ENCODE peak calls at places on chromosomes 1 and 21, in eight cellular contexts. One of them, this sample, is unnamed.

GRCh38 chr1:201016943-201017827 is 6.3 kb downstream of the KIF21B start:
- DNase-seq in mucosa of descending colon: no peak
- DNase-seq in fibroblast of the aortic adventitia: no peak
- DNase-seq in H54: no peak
- DNase-seq in stimulated activated CD4-positive, alpha-beta T cell treated with anti-CD3 and anti-CD28 coated beads, Interleukin-1b, Interleukin-23, amount 100 ng/mL, for 24 hours: no peak
- DNase-seq in T-helper 1 cell: no peak
- DNase-seq in psoas muscle: no peak
- DNase-seq in A172: no peak
- DNase-seq in this sample: no peak

GRCh38 chr1:51344602-51345299 is 14.4 kb upstream of the TTC39A start:
- DNase-seq in mucosa of descending colon: peak; percentile 80
- DNase-seq in stimulated activated CD4-positive, alpha-beta T cell treated with anti-CD3 and anti-CD28 coated beads, Interleukin-1b, Interleukin-23, amount 100 ng/mL, for 24 hours: no peak
- DNase-seq in fibroblast of the aortic adventitia: no peak
- DNase-seq in A172: no peak
- DNase-seq in H54: no peak
- DNase-seq in psoas muscle: no peak
- DNase-seq in T-helper 1 cell: no peak
- DNase-seq in this sample: no peak

GRCh38 chr1:227728059-227728891 is 6.8 kb downstream of the JMJD4 start:
- DNase-seq in T-helper 1 cell: peak; percentile 68
- DNase-seq in H54: peak; percentile 79
- DNase-seq in fibroblast of the aortic adventitia: peak; percentile 29
- DNase-seq in stimulated activated CD4-positive, alpha-beta T cell treated with anti-CD3 and anti-CD28 coated beads, Interleukin-1b, Interleukin-23, amount 100 ng/mL, for 24 hours: peak; percentile 59
- DNase-seq in A172: peak; percentile 82
- DNase-seq in mucosa of descending colon: peak; percentile 89
- DNase-seq in psoas muscle: peak; percentile 79
- DNase-seq in this sample: peak; percentile 63

GRCh38 chr1:15948600-15949452 is 27.1 kb downstream of the ZBTB17 start:
- DNase-seq in A172: peak; percentile 85
- DNase-seq in mucosa of descending colon: no peak
- DNase-seq in T-helper 1 cell: peak; percentile 6
- DNase-seq in stimulated activated CD4-positive, alpha-beta T cell treated with anti-CD3 and anti-CD28 coated beads, Interleukin-1b, Interleukin-23, amount 100 ng/mL, for 24 hours: no peak
- DNase-seq in psoas muscle: peak; percentile 82
- DNase-seq in fibroblast of the aortic adventitia: peak; percentile 99
- DNase-seq in H54: peak; percentile 51
- DNase-seq in this sample: no peak

GRCh38 chr1:28354121-28354520 is 15.4 kb upstream of the PHACTR4 start:
- DNase-seq in fibroblast of the aortic adventitia: peak; percentile 51
- DNase-seq in T-helper 1 cell: no peak
- DNase-seq in H54: no peak
- DNase-seq in mucosa of descending colon: peak; percentile 3
- DNase-seq in psoas muscle: peak; percentile 43
- DNase-seq in stimulated activated CD4-positive, alpha-beta T cell treated with anti-CD3 and anti-CD28 coated beads, Interleukin-1b, Interleukin-23, amount 100 ng/mL, for 24 hours: no peak
- DNase-seq in A172: peak; percentile 26
- DNase-seq in this sample: no peak

GRCh38 chr1:240109920-240110685 is 18.4 kb downstream of the FMN2 start:
- DNase-seq in A172: no peak
- DNase-seq in H54: no peak
- DNase-seq in T-helper 1 cell: no peak
- DNase-seq in mucosa of descending colon: no peak
- DNase-seq in psoas muscle: no peak
- DNase-seq in stimulated activated CD4-positive, alpha-beta T cell treated with anti-CD3 and anti-CD28 coated beads, Interleukin-1b, Interleukin-23, amount 100 ng/mL, for 24 hours: no peak
- DNase-seq in fibroblast of the aortic adventitia: peak; percentile 37
- DNase-seq in this sample: no peak

GRCh38 chr21:45074048-45074817 is at the start of gene ADARB1:
- DNase-seq in T-helper 1 cell: peak; percentile 49
- DNase-seq in psoas muscle: peak; percentile 65
- DNase-seq in fibroblast of the aortic adventitia: peak; percentile 38
- DNase-seq in mucosa of descending colon: peak; percentile 76
- DNase-seq in A172: peak; percentile 58
- DNase-seq in stimulated activated CD4-positive, alpha-beta T cell treated with anti-CD3 and anti-CD28 coated beads, Interleukin-1b, Interleukin-23, amount 100 ng/mL, for 24 hours: peak; percentile 33
- DNase-seq in H54: peak; percentile 92
- DNase-seq in this sample: peak; percentile 48

GRCh38 chr21:33901421-33902288 is 13.9 kb downstream of the ATP5PO start:
- DNase-seq in A172: peak; percentile 69
- DNase-seq in psoas muscle: peak; percentile 47
- DNase-seq in mucosa of descending colon: peak; percentile 35
- DNase-seq in stimulated activated CD4-positive, alpha-beta T cell treated with anti-CD3 and anti-CD28 coated beads, Interleukin-1b, Interleukin-23, amount 100 ng/mL, for 24 hours: no peak
- DNase-seq in fibroblast of the aortic adventitia: peak; percentile 65
- DNase-seq in H54: peak; percentile 66
- DNase-seq in T-helper 1 cell: peak; percentile 35
- DNase-seq in this sample: no peak

GRCh38 chr1:115051850-115052249 is 22.2 kb downstream of the TSHB start:
- DNase-seq in psoas muscle: no peak
- DNase-seq in T-helper 1 cell: no peak
- DNase-seq in stimulated activated CD4-positive, alpha-beta T cell treated with anti-CD3 and anti-CD28 coated beads, Interleukin-1b, Interleukin-23, amount 100 ng/mL, for 24 hours: no peak
- DNase-seq in mucosa of descending colon: no peak
- DNase-seq in fibroblast of the aortic adventitia: no peak
- DNase-seq in H54: no peak
- DNase-seq in A172: no peak
- DNase-seq in this sample: no peak

GRCh38 chr1:28322209-28322608 is 6.6 kb upstream of the MED18 start:
- DNase-seq in T-helper 1 cell: no peak
- DNase-seq in psoas muscle: no peak
- DNase-seq in H54: no peak
- DNase-seq in mucosa of descending colon: peak; percentile 39
- DNase-seq in fibroblast of the aortic adventitia: no peak
- DNase-seq in stimulated activated CD4-positive, alpha-beta T cell treated with anti-CD3 and anti-CD28 coated beads, Interleukin-1b, Interleukin-23, amount 100 ng/mL, for 24 hours: no peak
- DNase-seq in A172: no peak
- DNase-seq in this sample: no peak

GRCh38 chr1:1779691-1780597 is 1.7 kb upstream of the NADK start:
- DNase-seq in psoas muscle: peak; percentile 52
- DNase-seq in A172: peak; percentile 42
- DNase-seq in T-helper 1 cell: peak; percentile 87
- DNase-seq in mucosa of descending colon: peak; percentile 73
- DNase-seq in fibroblast of the aortic adventitia: peak; percentile 78
- DNase-seq in stimulated activated CD4-positive, alpha-beta T cell treated with anti-CD3 and anti-CD28 coated beads, Interleukin-1b, Interleukin-23, amount 100 ng/mL, for 24 hours: no peak
- DNase-seq in H54: peak; percentile 57
- DNase-seq in this sample: no peak

GRCh38 chr1:21586926-21587601 is 77.8 kb downstream of the ALPL start:
- DNase-seq in psoas muscle: peak; percentile 64
- DNase-seq in H54: peak; percentile 97
- DNase-seq in stimulated activated CD4-positive, alpha-beta T cell treated with anti-CD3 and anti-CD28 coated beads, Interleukin-1b, Interleukin-23, amount 100 ng/mL, for 24 hours: no peak
- DNase-seq in fibroblast of the aortic adventitia: peak; percentile 78
- DNase-seq in A172: peak; percentile 94
- DNase-seq in mucosa of descending colon: peak; percentile 46
- DNase-seq in T-helper 1 cell: no peak
- DNase-seq in this sample: no peak

GRCh38 chr1:37723072-37723389 is 30.7 kb downstream of the CDCA8 start:
- DNase-seq in T-helper 1 cell: no peak
- DNase-seq in fibroblast of the aortic adventitia: no peak
- DNase-seq in psoas muscle: no peak
- DNase-seq in A172: no peak
- DNase-seq in stimulated activated CD4-positive, alpha-beta T cell treated with anti-CD3 and anti-CD28 coated beads, Interleukin-1b, Interleukin-23, amount 100 ng/mL, for 24 hours: no peak
- DNase-seq in mucosa of descending colon: no peak
- DNase-seq in H54: no peak
- DNase-seq in this sample: no peak

GRCh38 chr1:89632213-89633102 is 462 bp upstream of the LRRC8C start:
- DNase-seq in stimulated activated CD4-positive, alpha-beta T cell treated with anti-CD3 and anti-CD28 coated beads, Interleukin-1b, Interleukin-23, amount 100 ng/mL, for 24 hours: peak; percentile 84
- DNase-seq in A172: no peak
- DNase-seq in T-helper 1 cell: peak; percentile 86
- DNase-seq in psoas muscle: peak; percentile 86
- DNase-seq in fibroblast of the aortic adventitia: peak; percentile 65
- DNase-seq in H54: peak; percentile 67
- DNase-seq in mucosa of descending colon: peak; percentile 86
- DNase-seq in this sample: peak; percentile 58

GRCh38 chr21:37574751-37575150 is 208.2 kb downstream of the DYRK1A start:
- DNase-seq in stimulated activated CD4-positive, alpha-beta T cell treated with anti-CD3 and anti-CD28 coated beads, Interleukin-1b, Interleukin-23, amount 100 ng/mL, for 24 hours: no peak
- DNase-seq in A172: no peak
- DNase-seq in mucosa of descending colon: no peak
- DNase-seq in T-helper 1 cell: no peak
- DNase-seq in fibroblast of the aortic adventitia: no peak
- DNase-seq in H54: no peak
- DNase-seq in psoas muscle: no peak
- DNase-seq in this sample: no peak

GRCh38 chr1:245298781-245299180 is 144.0 kb downstream of the KIF26B start:
- DNase-seq in T-helper 1 cell: no peak
- DNase-seq in stimulated activated CD4-positive, alpha-beta T cell treated with anti-CD3 and anti-CD28 coated beads, Interleukin-1b, Interleukin-23, amount 100 ng/mL, for 24 hours: no peak
- DNase-seq in psoas muscle: no peak
- DNase-seq in fibroblast of the aortic adventitia: peak; percentile 82
- DNase-seq in A172: no peak
- DNase-seq in H54: no peak
- DNase-seq in mucosa of descending colon: no peak
- DNase-seq in this sample: no peak

GRCh38 chr1:44316231-44316759 is 38.8 kb downstream of the ERI3 start:
- DNase-seq in stimulated activated CD4-positive, alpha-beta T cell treated with anti-CD3 and anti-CD28 coated beads, Interleukin-1b, Interleukin-23, amount 100 ng/mL, for 24 hours: no peak
- DNase-seq in fibroblast of the aortic adventitia: peak; percentile 25
- DNase-seq in T-helper 1 cell: peak; percentile 45
- DNase-seq in psoas muscle: no peak
- DNase-seq in A172: no peak
- DNase-seq in H54: no peak
- DNase-seq in mucosa of descending colon: no peak
- DNase-seq in this sample: no peak

GRCh38 chr1:16023050-16023653 is 1.3 kb downstream of the CLCNKA start:
- DNase-seq in stimulated activated CD4-positive, alpha-beta T cell treated with anti-CD3 and anti-CD28 coated beads, Interleukin-1b, Interleukin-23, amount 100 ng/mL, for 24 hours: no peak
- DNase-seq in H54: no peak
- DNase-seq in T-helper 1 cell: no peak
- DNase-seq in psoas muscle: no peak
- DNase-seq in fibroblast of the aortic adventitia: no peak
- DNase-seq in A172: no peak
- DNase-seq in mucosa of descending colon: no peak
- DNase-seq in this sample: no peak

GRCh38 chr1:246565751-246566127 is 322 bp downstream of the TFB2M start:
- DNase-seq in T-helper 1 cell: no peak
- DNase-seq in stimulated activated CD4-positive, alpha-beta T cell treated with anti-CD3 and anti-CD28 coated beads, Interleukin-1b, Interleukin-23, amount 100 ng/mL, for 24 hours: no peak
- DNase-seq in psoas muscle: no peak
- DNase-seq in fibroblast of the aortic adventitia: peak; percentile 65
- DNase-seq in A172: no peak
- DNase-seq in mucosa of descending colon: no peak
- DNase-seq in H54: no peak
- DNase-seq in this sample: no peak

GRCh38 chr1:113118266-113118665 is 45.3 kb downstream of the LRIG2 start:
- DNase-seq in stimulated activated CD4-positive, alpha-beta T cell treated with anti-CD3 and anti-CD28 coated beads, Interleukin-1b, Interleukin-23, amount 100 ng/mL, for 24 hours: no peak
- DNase-seq in mucosa of descending colon: no peak
- DNase-seq in fibroblast of the aortic adventitia: no peak
- DNase-seq in T-helper 1 cell: no peak
- DNase-seq in A172: no peak
- DNase-seq in H54: no peak
- DNase-seq in psoas muscle: no peak
- DNase-seq in this sample: no peak

GRCh38 chr1:39076799-39077148 is 50.6 kb downstream of the NDUFS5 start:
- DNase-seq in H54: no peak
- DNase-seq in A172: no peak
- DNase-seq in psoas muscle: no peak
- DNase-seq in fibroblast of the aortic adventitia: no peak
- DNase-seq in mucosa of descending colon: no peak
- DNase-seq in T-helper 1 cell: no peak
- DNase-seq in stimulated activated CD4-positive, alpha-beta T cell treated with anti-CD3 and anti-CD28 coated beads, Interleukin-1b, Interleukin-23, amount 100 ng/mL, for 24 hours: no peak
- DNase-seq in this sample: no peak

This sample was measured in mesothelial cell of epicardium.